ENCODE peak calls at places on chromosomes 12 and 14, in six cellular contexts. One of them, this sample, is unnamed.
A peak's percentile ranks its signal among the peaks of the same experiment; 100 is the strongest.

GRCh38 chr12:113040722-113041168 is 15.8 kb upstream of the DTX1 start:
- DNase-seq in tibial nerve: peak; percentile 71
- DNase-seq in breast epithelium: no peak
- DNase-seq in suprapubic skin: peak; percentile 86
- DNase-seq in GM12878: no peak
- DNase-seq in stomach: peak; percentile 44
- DNase-seq in this sample: peak; percentile 26

GRCh38 chr14:31942216-31942841 is 134.8 kb upstream of the ARHGAP5 start:
- DNase-seq in GM12878: no peak
- DNase-seq in breast epithelium: no peak
- DNase-seq in suprapubic skin: no peak
- DNase-seq in stomach: no peak
- DNase-seq in tibial nerve: no peak
- DNase-seq in this sample: no peak

GRCh38 chr14:68340262-68340661 is 452.6 kb downstream of the ZFP36L1 start:
- DNase-seq in tibial nerve: no peak
- DNase-seq in stomach: no peak
- DNase-seq in suprapubic skin: no peak
- DNase-seq in GM12878: no peak
- DNase-seq in breast epithelium: no peak
- DNase-seq in this sample: no peak

GRCh38 chr12:92719674-92720073 is 16.9 kb downstream of the PLEKHG7 start:
- DNase-seq in GM12878: no peak
- DNase-seq in suprapubic skin: no peak
- DNase-seq in tibial nerve: no peak
- DNase-seq in stomach: no peak
- DNase-seq in breast epithelium: no peak
- DNase-seq in this sample: no peak

GRCh38 chr14:57957441-57957840 is 91.5 kb upstream of the SLC35F4 start:
- DNase-seq in breast epithelium: no peak
- DNase-seq in stomach: no peak
- DNase-seq in tibial nerve: no peak
- DNase-seq in GM12878: no peak
- DNase-seq in suprapubic skin: no peak
- DNase-seq in this sample: no peak

GRCh38 chr12:40286583-40286982 is 61.8 kb downstream of the LRRK2 start:
- DNase-seq in stomach: no peak
- DNase-seq in breast epithelium: no peak
- DNase-seq in tibial nerve: no peak
- DNase-seq in GM12878: no peak
- DNase-seq in suprapubic skin: no peak
- DNase-seq in this sample: no peak

GRCh38 chr14:66974397-66975025 is 214.7 kb upstream of the GARIN2 start:
- DNase-seq in GM12878: no peak
- DNase-seq in stomach: no peak
- DNase-seq in suprapubic skin: no peak
- DNase-seq in tibial nerve: no peak
- DNase-seq in breast epithelium: no peak
- DNase-seq in this sample: no peak

GRCh38 chr12:95574799-95575452 is 23.6 kb upstream of the USP44 start:
- DNase-seq in suprapubic skin: no peak
- DNase-seq in GM12878: no peak
- DNase-seq in tibial nerve: no peak
- DNase-seq in breast epithelium: no peak
- DNase-seq in stomach: no peak
- DNase-seq in this sample: no peak

GRCh38 chr14:80202888-80203562 is 8.3 kb downstream of the DIO2 start:
- DNase-seq in breast epithelium: no peak
- DNase-seq in tibial nerve: no peak
- DNase-seq in GM12878: no peak
- DNase-seq in suprapubic skin: no peak
- DNase-seq in stomach: peak; percentile 31
- DNase-seq in this sample: peak; percentile 66

GRCh38 chr14:69877492-69877891 is 1.7 kb upstream of the SMOC1 start:
- DNase-seq in suprapubic skin: no peak
- DNase-seq in stomach: no peak
- DNase-seq in breast epithelium: no peak
- DNase-seq in GM12878: no peak
- DNase-seq in tibial nerve: no peak
- DNase-seq in this sample: peak; percentile 39

GRCh38 chr12:13981296-13981962 is at the start of gene GRIN2B:
- DNase-seq in breast epithelium: no peak
- DNase-seq in GM12878: no peak
- DNase-seq in tibial nerve: no peak
- DNase-seq in stomach: no peak
- DNase-seq in suprapubic skin: no peak
- DNase-seq in this sample: no peak

GRCh38 chr12:12072064-12072760 is 1.5 kb downstream of the BCL2L14 start:
- DNase-seq in breast epithelium: no peak
- DNase-seq in suprapubic skin: no peak
- DNase-seq in tibial nerve: no peak
- DNase-seq in stomach: peak; percentile 73
- DNase-seq in GM12878: peak; percentile 12
- DNase-seq in this sample: no peak
- TF ChIP-seq POLR2A in breast epithelium: no peak
- TF ChIP-seq POLR2A in suprapubic skin: no peak
- TF ChIP-seq POLR2A in tibial nerve: no peak
- TF ChIP-seq POLR2A in stomach: no peak
- TF ChIP-seq POLR2A in GM12878: no peak
- TF ChIP-seq POLR2A in this sample: no peak

DNA sequence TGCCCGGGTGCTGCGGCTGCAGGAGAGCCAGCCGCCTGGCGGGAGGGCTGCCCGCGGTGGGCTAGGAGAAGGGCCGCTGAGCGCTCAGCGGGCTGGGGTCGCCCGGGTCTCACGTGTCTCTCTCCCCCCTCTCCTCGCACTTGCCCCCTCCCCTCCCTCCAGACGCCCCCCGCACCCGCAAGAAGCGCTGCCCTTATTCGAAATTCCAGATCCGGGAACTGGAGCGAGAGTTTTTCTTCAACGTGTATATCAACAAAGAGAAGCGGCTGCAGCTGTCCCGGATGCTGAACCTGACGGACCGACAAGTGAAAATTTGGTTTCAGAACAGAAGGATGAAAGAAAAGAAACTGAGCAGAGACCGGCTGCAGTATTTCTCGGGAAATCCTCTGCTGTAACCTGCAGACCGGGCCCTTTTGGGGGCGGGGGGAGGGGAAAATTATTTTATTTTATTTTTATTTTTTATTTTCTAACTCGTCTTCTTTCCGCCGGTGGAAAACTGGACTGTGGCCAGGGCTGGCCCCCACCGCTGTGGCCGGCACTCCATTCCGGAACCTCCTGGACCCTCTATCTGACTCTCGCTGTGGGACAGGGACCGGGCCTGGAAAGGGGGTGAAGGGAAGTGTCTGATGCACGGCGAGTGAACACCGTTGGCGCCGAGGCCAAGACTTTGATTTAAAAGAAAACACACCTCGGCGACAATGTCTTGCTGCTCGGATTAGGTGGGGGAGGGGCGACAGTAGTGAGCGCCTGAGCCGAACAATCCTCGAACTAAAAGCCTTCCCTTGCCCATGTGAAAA is 463 bp upstream of the HOTAIR start:
- DNase-seq in stomach: no peak
- DNase-seq in tibial nerve: no peak
- DNase-seq in breast epithelium: no peak
- DNase-seq in GM12878: no peak
- DNase-seq in suprapubic skin: no peak
- DNase-seq in this sample: no peak
- H3K27ac ChIP-seq in stomach: no peak overlapping the region
- H3K27ac ChIP-seq in tibial nerve: peak overlapping the region; percentile 18
- H3K27ac ChIP-seq in breast epithelium: peak overlapping the region; percentile 25
- H3K27ac ChIP-seq in GM12878: no peak overlapping the region
- H3K27ac ChIP-seq in suprapubic skin: peak overlapping the region; percentile 84
- H3K27ac ChIP-seq in this sample: no peak overlapping the region

GRCh38 chr12:63151061-63151897 is at the start of gene AVPR1A:
- DNase-seq in tibial nerve: no peak
- DNase-seq in stomach: no peak
- DNase-seq in GM12878: no peak
- DNase-seq in suprapubic skin: peak; percentile 62
- DNase-seq in breast epithelium: no peak
- DNase-seq in this sample: peak; percentile 18
- H3K4me1 ChIP-seq in tibial nerve: peaks cover 10% of the 10 kb centered on the region
- H3K4me1 ChIP-seq in stomach: peaks cover 20% of the 10 kb centered on the region
- H3K4me1 ChIP-seq in GM12878: no peaks in the 10 kb centered on the region
- H3K4me1 ChIP-seq in suprapubic skin: peaks cover 22% of the 10 kb centered on the region
- H3K4me1 ChIP-seq in breast epithelium: no peaks in the 10 kb centered on the region
- H3K4me1 ChIP-seq in this sample: peaks cover 9% of the 10 kb centered on the region

DNA sequence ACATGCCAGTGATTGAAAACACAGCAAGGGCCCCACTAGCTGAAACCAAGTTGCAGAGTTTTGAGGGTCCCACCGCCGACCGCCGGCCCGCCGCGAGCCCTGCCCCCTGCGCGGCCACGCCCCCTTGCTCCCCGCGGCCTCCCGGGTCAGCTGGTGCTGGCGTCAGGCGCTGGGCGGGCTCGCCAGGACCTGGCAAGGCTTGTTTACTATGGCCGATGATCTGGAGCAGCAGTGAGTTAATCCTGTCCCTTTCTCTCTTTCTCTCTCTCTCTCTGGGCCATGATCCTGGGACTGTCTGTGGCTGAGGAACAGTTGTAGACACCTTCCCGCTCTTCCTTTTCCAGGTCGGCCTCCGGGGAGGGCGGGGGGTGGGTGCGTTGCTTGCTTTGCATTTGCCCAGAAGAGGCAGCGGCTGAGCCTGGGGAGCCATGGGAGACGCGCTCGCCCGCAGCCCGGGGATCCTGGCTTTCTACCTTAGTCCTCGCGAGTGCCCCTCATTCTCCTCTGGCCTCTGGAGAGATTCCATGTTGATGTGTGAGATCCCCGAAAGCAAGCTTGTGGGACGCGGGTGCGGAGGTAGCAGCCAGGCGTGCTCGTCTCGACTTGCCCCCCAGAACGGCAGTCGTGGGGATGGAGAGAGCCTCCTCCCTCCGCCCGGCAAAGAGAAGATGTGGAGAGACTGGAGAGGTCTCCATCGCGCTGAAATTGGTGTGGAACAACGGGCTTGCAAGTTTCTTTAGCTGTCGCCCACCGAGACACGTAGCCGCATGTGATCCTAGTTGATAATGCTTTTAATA is at the start of gene ABHD4:
- DNase-seq in breast epithelium: peak; percentile 87
- DNase-seq in suprapubic skin: peak; percentile 89
- DNase-seq in tibial nerve: peak; percentile 78
- DNase-seq in GM12878: no peak
- DNase-seq in stomach: peak; percentile 88
- DNase-seq in this sample: peak; percentile 89
- TF ChIP-seq POLR2A in breast epithelium: peak; percentile 80
- TF ChIP-seq POLR2A in suprapubic skin: peak; percentile 35
- TF ChIP-seq POLR2A in tibial nerve: peak; percentile 90
- TF ChIP-seq POLR2A in GM12878: peak; percentile 62
- TF ChIP-seq POLR2A in stomach: no peak
- TF ChIP-seq POLR2A in this sample: peak; percentile 27

DNA sequence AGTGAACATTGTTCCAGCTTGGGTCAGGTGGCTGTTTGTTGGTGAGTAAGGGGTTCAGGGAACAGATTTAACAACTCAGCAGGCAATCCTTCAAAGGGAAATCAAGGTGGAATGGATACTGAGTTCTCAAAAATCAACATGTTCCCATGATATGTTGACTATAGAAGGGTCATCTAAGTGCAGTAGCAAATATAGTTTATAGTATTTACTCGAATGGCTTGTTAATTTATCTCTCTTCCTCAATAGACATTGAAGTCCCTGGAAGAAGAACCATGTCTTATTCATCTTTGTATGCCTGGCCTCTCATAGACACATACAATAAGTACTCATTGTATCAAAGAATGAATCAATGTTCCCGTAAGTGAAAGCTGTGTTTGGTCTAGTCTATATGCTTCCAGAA is 24.5 kb upstream of the DUSP6 start:
- DNase-seq in tibial nerve: no peak
- DNase-seq in breast epithelium: no peak
- DNase-seq in suprapubic skin: no peak
- DNase-seq in GM12878: no peak
- DNase-seq in stomach: no peak
- DNase-seq in this sample: no peak
- H3K27ac ChIP-seq in tibial nerve: no peak overlapping the region
- H3K27ac ChIP-seq in breast epithelium: no peak overlapping the region
- H3K27ac ChIP-seq in suprapubic skin: no peak overlapping the region
- H3K27ac ChIP-seq in GM12878: no peak overlapping the region
- H3K27ac ChIP-seq in stomach: peak overlapping the region; percentile 27
- H3K27ac ChIP-seq in this sample: no peak overlapping the region

GRCh38 chr12:31783996-31784645 is 55.3 kb upstream of the AMN1 start:
- DNase-seq in breast epithelium: no peak
- DNase-seq in tibial nerve: no peak
- DNase-seq in GM12878: no peak
- DNase-seq in stomach: no peak
- DNase-seq in suprapubic skin: no peak
- DNase-seq in this sample: no peak
- H3K4me1 ChIP-seq in breast epithelium: no peaks in the 10 kb centered on the region
- H3K4me1 ChIP-seq in tibial nerve: no peaks in the 10 kb centered on the region
- H3K4me1 ChIP-seq in GM12878: no peaks in the 10 kb centered on the region
- H3K4me1 ChIP-seq in stomach: no peaks in the 10 kb centered on the region
- H3K4me1 ChIP-seq in suprapubic skin: no peaks in the 10 kb centered on the region
- H3K4me1 ChIP-seq in this sample: no peaks in the 10 kb centered on the region

GRCh38 chr12:6961278-6961694 is 9.2 kb downstream of the PHB2 start:
- DNase-seq in stomach: peak; percentile 76
- DNase-seq in GM12878: no peak
- DNase-seq in tibial nerve: no peak
- DNase-seq in breast epithelium: peak; percentile 79
- DNase-seq in suprapubic skin: peak; percentile 87
- DNase-seq in this sample: peak; percentile 51
- TF ChIP-seq POLR2A in stomach: no peak
- TF ChIP-seq POLR2A in GM12878: no peak
- TF ChIP-seq POLR2A in tibial nerve: peak; percentile 14
- TF ChIP-seq POLR2A in breast epithelium: no peak
- TF ChIP-seq POLR2A in suprapubic skin: no peak
- TF ChIP-seq POLR2A in this sample: no peak